ENCODE peak calls at places on chromosomes 11 and 22, in seven cellular contexts. D is activated T-helper 1 cell treated with anti-CD3 and anti-CD28 coated beads, Interleukin-12 subunit alpha, Interleukin-12 subunit beta, Interleukin-2, Interleukin-4 antibody, amounts not matched to agents 30 ng/mL and 10 ng/mL and 1 ng/mL, durations not matched to agents 14 hours and 24 hours and 36 hours; Q is T-helper 2 cell; R is left ventricle myocardium superior; S is amygdala; Z is mesothelial cell of epicardium; A is activated CD4-positive, alpha-beta T cell treated with anti-CD3 and anti-CD28 coated beads, Interleukin-2, amount 50 U/mL, for 4 hours. O is an unnamed sample.

GRCh38 chr11:2521681-2522630 is 77.1 kb downstream of the KCNQ1 start:
- DNase-seq in D (no peak), Q (no peak), R (no peak), S (no peak), Z (peak), A (no peak), O (no peak)

GRCh38 chr11:121722431-121723256 is 269.9 kb upstream of the SORL1-AS1 start:
- DNase-seq in D (no peak), Q (no peak), R (peak), S (peak), Z (peak), A (no peak), O (peak)

GRCh38 chr11:119722281-119722794 is 6.7 kb downstream of the NECTIN1 start:
- DNase-seq in D (no peak), Q (no peak), R (no peak), S (no peak), Z (no peak), A (no peak), O (peak)

GRCh38 chr11:69642549-69642912 is 1.6 kb downstream of the CCND1 start:
- DNase-seq in D (no peak), Q (peak), R (peak), S (no peak), Z (peak), A (peak), O (no peak)

GRCh38 chr11:19919050-19919561 is 206.5 kb downstream of the NAV2 start:
- DNase-seq in D (no peak), Q (no peak), R (peak), S (peak), Z (no peak), A (no peak), O (no peak)

GRCh38 chr11:32891657-32892354 is 805 bp upstream of the QSER1 start:
- DNase-seq in D (no peak), Q (peak), R (no peak), S (no peak), Z (no peak), A (no peak), O (no peak)

GRCh38 chr11:111452817-111453607 is 59.2 kb downstream of the BTG4 start:
- DNase-seq in D (no peak), Q (no peak), R (no peak), S (no peak), Z (no peak), A (no peak), O (no peak)

GRCh38 chr11:729492-730074 is 17.7 kb upstream of the TALDO1 start:
- DNase-seq in D (no peak), Q (no peak), R (no peak), S (peak), Z (no peak), A (no peak), O (no peak)

GRCh38 chr11:75796091-75796435 is 18.9 kb upstream of the UVRAG start:
- DNase-seq in D (no peak), Q (no peak), R (no peak), S (no peak), Z (no peak), A (no peak), O (no peak)

GRCh38 chr11:64449381-64450167 is 90.6 kb downstream of the RPS6KA4 start:
- DNase-seq in D (peak), Q (peak), R (peak), S (peak), Z (peak), A (peak), O (peak)

GRCh38 chr11:45795379-45795778 is 9.6 kb upstream of the SLC35C1 start:
- DNase-seq in D (no peak), Q (no peak), R (no peak), S (no peak), Z (no peak), A (no peak), O (no peak)

GRCh38 chr11:30573951-30574350 is 12.2 kb downstream of the MPPED2 start:
- DNase-seq in D (no peak), Q (no peak), R (no peak), S (no peak), Z (no peak), A (no peak), O (no peak)

GRCh38 chr11:66220566-66220935 is 47.9 kb upstream of the RAB1B start:
- DNase-seq in D (no peak), Q (no peak), R (no peak), S (no peak), Z (no peak), A (no peak), O (no peak)

GRCh38 chr11:1864831-1865665 is 12.2 kb downstream of the LSP1 start:
- DNase-seq in D (no peak), Q (no peak), R (peak), S (no peak), Z (no peak), A (no peak), O (no peak)

GRCh38 chr11:114237321-114238280 is 58.6 kb upstream of the NNMT start:
- DNase-seq in D (no peak), Q (no peak), R (no peak), S (no peak), Z (no peak), A (no peak), O (no peak)

GRCh38 chr11:79413258-79413657 is 27.6 kb downstream of the TENM4 start:
- DNase-seq in D (no peak), Q (no peak), R (peak), S (no peak), Z (peak), A (no peak), O (peak)

GRCh38 chr22:24758164-24758799 is 16.2 kb downstream of the PIWIL3 start:
- DNase-seq in D (peak), Q (peak), R (peak), S (peak), Z (peak), A (peak), O (peak)

GRCh38 chr11:9568854-9569587 is 4.4 kb upstream of the WEE1 start:
- DNase-seq in D (no peak), Q (peak), R (peak), S (no peak), Z (no peak), A (no peak), O (peak)

GRCh38 chr22:38205261-38206128 is 3.7 kb downstream of the MAFF start:
- DNase-seq in D (no peak), Q (no peak), R (peak), S (peak), Z (no peak), A (no peak), O (no peak)